ENCODE peak calls at places on chromosomes 5 and 9, in five cellular contexts. One of them, this sample, is unnamed.

GRCh38 chr9:135167839-135168378 is 80.4 kb downstream of the OLFM1 start:
- DNase-seq in stomach: no peak
- DNase-seq in tibial nerve: no peak
- DNase-seq in A673: no peak
- DNase-seq in heart left ventricle: no peak
- DNase-seq in this sample: no peak

GRCh38 chr5:30413540-30413939 is 779.9 kb upstream of the CDH6 start:
- DNase-seq in stomach: no peak
- DNase-seq in tibial nerve: no peak
- DNase-seq in A673: peak
- DNase-seq in heart left ventricle: no peak
- DNase-seq in this sample: no peak

GRCh38 chr5:106331415-106331814 is 1339.3 kb downstream of the EFNA5 start:
- DNase-seq in stomach: no peak
- DNase-seq in tibial nerve: no peak
- DNase-seq in A673: no peak
- DNase-seq in heart left ventricle: no peak
- DNase-seq in this sample: no peak

GRCh38 chr9:110443878-110444245 is 106.2 kb upstream of the TXNDC8 start:
- DNase-seq in stomach: no peak
- DNase-seq in tibial nerve: no peak
- DNase-seq in A673: no peak
- DNase-seq in heart left ventricle: no peak
- DNase-seq in this sample: no peak

GRCh38 chr5:81579525-81579924 is 171.4 kb downstream of the SSBP2 start:
- DNase-seq in stomach: no peak
- DNase-seq in tibial nerve: no peak
- DNase-seq in A673: peak
- DNase-seq in heart left ventricle: no peak
- DNase-seq in this sample: no peak

GRCh38 chr5:117568622-117569021 is 994.0 kb upstream of the SEMA6A start:
- DNase-seq in stomach: no peak
- DNase-seq in tibial nerve: no peak
- DNase-seq in A673: no peak
- DNase-seq in heart left ventricle: no peak
- DNase-seq in this sample: no peak

GRCh38 chr5:58184910-58185309 is 275.0 kb downstream of the PLK2 start:
- DNase-seq in stomach: no peak
- DNase-seq in tibial nerve: no peak
- DNase-seq in A673: no peak
- DNase-seq in heart left ventricle: no peak
- DNase-seq in this sample: no peak

GRCh38 chr5:67799732-67800234 is 415.8 kb upstream of the PIK3R1 start:
- DNase-seq in stomach: no peak
- DNase-seq in tibial nerve: peak
- DNase-seq in A673: no peak
- DNase-seq in heart left ventricle: no peak
- DNase-seq in this sample: peak

GRCh38 chr9:122393284-122393983 is 22.6 kb downstream of the PTGS1 start:
- DNase-seq in stomach: no peak
- DNase-seq in tibial nerve: no peak
- DNase-seq in A673: peak
- DNase-seq in heart left ventricle: no peak
- DNase-seq in this sample: no peak

GRCh38 chr5:131488463-131488862 is 146.6 kb downstream of the RAPGEF6 start:
- DNase-seq in stomach: no peak
- DNase-seq in tibial nerve: no peak
- DNase-seq in A673: no peak
- DNase-seq in heart left ventricle: no peak
- DNase-seq in this sample: no peak

GRCh38 chr5:92729088-92729487 is 851.9 kb downstream of the NR2F1-AS1 start:
- DNase-seq in stomach: no peak
- DNase-seq in tibial nerve: no peak
- DNase-seq in A673: no peak
- DNase-seq in heart left ventricle: peak
- DNase-seq in this sample: no peak

GRCh38 chr5:125550237-125550636 is 803.8 kb upstream of the ZNF608 start:
- DNase-seq in stomach: no peak
- DNase-seq in tibial nerve: no peak
- DNase-seq in A673: no peak
- DNase-seq in heart left ventricle: no peak
- DNase-seq in this sample: no peak

GRCh38 chr9:36862206-36863145 is 171.6 kb downstream of the PAX5 start:
- DNase-seq in stomach: peak
- DNase-seq in tibial nerve: no peak
- DNase-seq in A673: peak
- DNase-seq in heart left ventricle: no peak
- DNase-seq in this sample: no peak

GRCh38 chr5:155040984-155041383 is 27.4 kb downstream of the KIF4B start:
- DNase-seq in stomach: no peak
- DNase-seq in tibial nerve: no peak
- DNase-seq in A673: no peak
- DNase-seq in heart left ventricle: no peak
- DNase-seq in this sample: no peak

GRCh38 chr5:125316913-125317545 is 570.6 kb upstream of the ZNF608 start:
- DNase-seq in stomach: no peak
- DNase-seq in tibial nerve: no peak
- DNase-seq in A673: no peak
- DNase-seq in heart left ventricle: no peak
- DNase-seq in this sample: no peak

GRCh38 chr9:121963542-121963995 is 129.5 kb downstream of the TTLL11 start:
- DNase-seq in stomach: no peak
- DNase-seq in tibial nerve: no peak
- DNase-seq in A673: peak
- DNase-seq in heart left ventricle: no peak
- DNase-seq in this sample: no peak

GRCh38 chr9:97480749-97481148 is 20.7 kb upstream of the TMOD1 start:
- DNase-seq in stomach: no peak
- DNase-seq in tibial nerve: no peak
- DNase-seq in A673: no peak
- DNase-seq in heart left ventricle: no peak
- DNase-seq in this sample: no peak

GRCh38 chr9:1155602-1156001 is 105.4 kb downstream of the DMRT2 start:
- DNase-seq in stomach: no peak
- DNase-seq in tibial nerve: no peak
- DNase-seq in A673: no peak
- DNase-seq in heart left ventricle: no peak
- DNase-seq in this sample: no peak

GRCh38 chr5:14851067-14851422 is 20.5 kb downstream of the ANKH start:
- DNase-seq in stomach: no peak
- DNase-seq in tibial nerve: no peak
- DNase-seq in A673: no peak
- DNase-seq in heart left ventricle: no peak
- DNase-seq in this sample: no peak

GRCh38 chr9:107486674-107487520 is 2.7 kb downstream of the KLF4 start:
- DNase-seq in stomach: peak
- DNase-seq in tibial nerve: no peak
- DNase-seq in A673: no peak
- DNase-seq in heart left ventricle: no peak
- DNase-seq in this sample: peak

GRCh38 chr9:99016681-99017387 is 73.1 kb downstream of the COL15A1 start:
- DNase-seq in stomach: peak
- DNase-seq in tibial nerve: no peak
- DNase-seq in A673: no peak
- DNase-seq in heart left ventricle: no peak
- DNase-seq in this sample: no peak

GRCh38 chr5:10275460-10275859 is 25.4 kb downstream of the CCT5 start:
- DNase-seq in stomach: no peak
- DNase-seq in tibial nerve: no peak
- DNase-seq in A673: no peak
- DNase-seq in heart left ventricle: no peak
- DNase-seq in this sample: no peak

GRCh38 chr5:3656803-3657202 is 61.2 kb downstream of the IRX1 start:
- DNase-seq in stomach: no peak
- DNase-seq in tibial nerve: no peak
- DNase-seq in A673: no peak
- DNase-seq in heart left ventricle: no peak
- DNase-seq in this sample: no peak

GRCh38 chr5:172807766-172808311 is 26.2 kb upstream of the ERGIC1 start:
- DNase-seq in stomach: no peak
- DNase-seq in tibial nerve: no peak
- DNase-seq in A673: no peak
- DNase-seq in heart left ventricle: no peak
- DNase-seq in this sample: peak

GRCh38 chr9:95383198-95383673 is 65.7 kb upstream of the FANCC start:
- DNase-seq in stomach: no peak
- DNase-seq in tibial nerve: no peak
- DNase-seq in A673: peak
- DNase-seq in heart left ventricle: no peak
- DNase-seq in this sample: no peak

GRCh38 chr5:16072616-16073015 is 107.0 kb downstream of the MARCHF11 start:
- DNase-seq in stomach: no peak
- DNase-seq in tibial nerve: no peak
- DNase-seq in A673: no peak
- DNase-seq in heart left ventricle: no peak
- DNase-seq in this sample: no peak

GRCh38 chr5:56740000-56740399 is 75.3 kb upstream of the MAP3K1 start:
- DNase-seq in stomach: no peak
- DNase-seq in tibial nerve: no peak
- DNase-seq in A673: no peak
- DNase-seq in heart left ventricle: no peak
- DNase-seq in this sample: no peak

GRCh38 chr5:435156-435790 is 7.7 kb upstream of the EXOC3 start:
- DNase-seq in stomach: no peak
- DNase-seq in tibial nerve: no peak
- DNase-seq in A673: no peak
- DNase-seq in heart left ventricle: peak
- DNase-seq in this sample: peak

GRCh38 chr5:171369056-171369455 is 18.6 kb upstream of the NPM1 start:
- DNase-seq in stomach: peak
- DNase-seq in tibial nerve: no peak
- DNase-seq in A673: no peak
- DNase-seq in heart left ventricle: no peak
- DNase-seq in this sample: peak

GRCh38 chr9:91029621-91030361 is 228.2 kb downstream of the SYK start:
- DNase-seq in stomach: no peak
- DNase-seq in tibial nerve: no peak
- DNase-seq in A673: no peak
- DNase-seq in heart left ventricle: no peak
- DNase-seq in this sample: no peak

GRCh38 chr5:124418390-124418789 is 328.0 kb downstream of the ZNF608 start:
- DNase-seq in stomach: no peak
- DNase-seq in tibial nerve: no peak
- DNase-seq in A673: no peak
- DNase-seq in heart left ventricle: no peak
- DNase-seq in this sample: no peak

GRCh38 chr9:73269430-73270101 is 117.9 kb downstream of the ANXA1 start:
- DNase-seq in stomach: no peak
- DNase-seq in tibial nerve: no peak
- DNase-seq in A673: peak
- DNase-seq in heart left ventricle: no peak
- DNase-seq in this sample: no peak

GRCh38 chr9:109455861-109456260 is 42.2 kb downstream of the PTPN3 start:
- DNase-seq in stomach: no peak
- DNase-seq in tibial nerve: no peak
- DNase-seq in A673: no peak
- DNase-seq in heart left ventricle: no peak
- DNase-seq in this sample: no peak

GRCh38 chr5:76813982-76814562 is 4.8 kb upstream of the F2RL1 start:
- DNase-seq in stomach: no peak
- DNase-seq in tibial nerve: no peak
- DNase-seq in A673: peak
- DNase-seq in heart left ventricle: no peak
- DNase-seq in this sample: no peak

GRCh38 chr9:71929791-71930440 is 18.5 kb downstream of the C9orf85 start:
- DNase-seq in stomach: no peak
- DNase-seq in tibial nerve: no peak
- DNase-seq in A673: peak
- DNase-seq in heart left ventricle: no peak
- DNase-seq in this sample: no peak

GRCh38 chr5:35803221-35803651 is 53.5 kb upstream of the IL7R start:
- DNase-seq in stomach: no peak
- DNase-seq in tibial nerve: no peak
- DNase-seq in A673: peak
- DNase-seq in heart left ventricle: peak
- DNase-seq in this sample: no peak

GRCh38 chr5:39794511-39794910 is 369.7 kb upstream of the DAB2 start:
- DNase-seq in stomach: no peak
- DNase-seq in tibial nerve: no peak
- DNase-seq in A673: peak
- DNase-seq in heart left ventricle: no peak
- DNase-seq in this sample: no peak

GRCh38 chr9:98104445-98104881 is 14.6 kb downstream of the TRIM14 start:
- DNase-seq in stomach: no peak
- DNase-seq in tibial nerve: no peak
- DNase-seq in A673: no peak
- DNase-seq in heart left ventricle: no peak
- DNase-seq in this sample: no peak

GRCh38 chr5:139431706-139432105 is 7.6 kb downstream of the DNAJC18 start:
- DNase-seq in stomach: no peak
- DNase-seq in tibial nerve: no peak
- DNase-seq in A673: no peak
- DNase-seq in heart left ventricle: no peak
- DNase-seq in this sample: no peak

GRCh38 chr5:175873090-175873454 is 1.7 kb downstream of the CPLX2 start:
- DNase-seq in stomach: no peak
- DNase-seq in tibial nerve: no peak
- DNase-seq in A673: peak
- DNase-seq in heart left ventricle: no peak
- DNase-seq in this sample: no peak